ENCODE peak calls at places on chromosomes 16 and 17, in seven cellular contexts. T is stimulated activated CD4-positive, alpha-beta T cell treated with anti-CD3 and anti-CD28 coated beads, Interleukin-1b, Interleukin-23, amount 100 ng/mL, for 24 hours; D is HFFc6; G is astrocyte of the cerebellum; A is H4; Y is T-helper 9 cell; M is fibroblast of gingiva. L is an unnamed sample.
A peak's percentile ranks its signal among the peaks of the same experiment; 100 is the strongest.

GRCh38 chr16:79283578-79283977 is 317.0 kb downstream of the MAF start:
- DNase-seq in M (no peak), D (no peak), T (no peak), Y (peak; percentile 9), G (no peak), A (no peak), L (no peak)

GRCh38 chr16:16122264-16122663 is 101.0 kb downstream of the ABCC6 start:
- DNase-seq in M (no peak), T (no peak), D (no peak), G (no peak), Y (no peak), A (no peak), L (no peak)

GRCh38 chr16:81548901-81549546 is 104.4 kb downstream of the CMIP start:
- DNase-seq in T (no peak), A (no peak), G (no peak), M (no peak), Y (no peak), D (no peak), L (peak; percentile 40)

GRCh38 chr16:60074378-60074777 is 1340.3 kb upstream of the GOT2 start:
- DNase-seq in Y (no peak), T (no peak), A (no peak), G (no peak), M (no peak), D (no peak), L (no peak)

GRCh38 chr17:77205396-77206124 is 64.8 kb downstream of the SEC14L1 start:
- DNase-seq in G (no peak), A (no peak), M (no peak), T (no peak), D (no peak), Y (no peak), L (no peak)

GRCh38 chr16:14505846-14506245 is 124.2 kb downstream of the PARN start:
- DNase-seq in D (no peak), Y (no peak), G (no peak), M (peak; percentile 60), A (no peak), T (no peak), L (no peak)

GRCh38 chr17:63722403-63722802 is 19.2 kb downstream of the STRADA start:
- DNase-seq in G (no peak), T (no peak), Y (no peak), M (peak; percentile 22), D (no peak), A (no peak), L (no peak)

GRCh38 chr16:65964752-65965151 is 401.7 kb upstream of the CDH5 start:
- DNase-seq in Y (no peak), T (no peak), D (no peak), G (no peak), M (no peak), A (no peak), L (no peak)

GRCh38 chr17:47205419-47205963 is 3.7 kb upstream of the MYL4 start:
- DNase-seq in M (peak; percentile 69), Y (peak; percentile 51), D (peak; percentile 50), T (no peak), G (peak; percentile 69), A (peak; percentile 97), L (peak; percentile 82)

GRCh38 chr16:46765050-46765449 is 16.9 kb upstream of the MYLK3 start:
- DNase-seq in A (peak; percentile 81), M (no peak), G (peak; percentile 70), Y (no peak), T (no peak), D (peak; percentile 68), L (no peak)

GRCh38 chr17:4786111-4786491 is at the start of gene VMO1:
- DNase-seq in A (no peak), T (no peak), M (peak; percentile 32), D (no peak), Y (no peak), G (no peak), L (no peak)

GRCh38 chr17:1493291-1493980 is 950 bp upstream of the MYO1C start:
- DNase-seq in T (no peak), Y (no peak), G (no peak), M (no peak), D (no peak), A (no peak), L (peak; percentile 74)

GRCh38 chr17:80220709-80221215 is 535 bp downstream of the SLC26A11 start:
- DNase-seq in T (no peak), M (no peak), Y (no peak), D (no peak), G (no peak), A (no peak), L (no peak)

L was measured in lower lobe of right lung.